ENCODE peak calls at places on chromosomes 11 and 22, in nine cellular contexts. B is esophagus muscularis mucosa, U is A549, G is stomach, K is HepG2, W is GM12878, E is tibial nerve, P is ovary, M is K562. H is an unnamed sample.

GRCh38 chr11:35615911-35616900 is 2.1 kb upstream of the FJX1 start:
- DNase-seq in B (no peak), U (peak; percentile 52), G (no peak), K (peak; percentile 27), W (no peak), E (peak; percentile 24), P (peak; percentile 23), M (peak; percentile 62), H (no peak)

GRCh38 chr11:124644426-124645280 is 22.0 kb downstream of the TBRG1 start:
- DNase-seq in B (no peak), U (peak; percentile 51), G (peak; percentile 57), K (peak; percentile 64), W (no peak), E (peak; percentile 25), P (peak; percentile 54), M (peak; percentile 70), H (peak; percentile 75)

GRCh38 chr22:25447067-25447688 is 117.3 kb upstream of the GRK3 start:
- DNase-seq in B (no peak), U (no peak), G (no peak), K (peak; percentile 72), W (no peak), E (no peak), P (no peak), M (peak; percentile 9), H (no peak)

GRCh38 chr11:85902353-85902752 is 47.2 kb downstream of the CCDC83 start:
- DNase-seq in B (no peak), U (no peak), G (no peak), K (no peak), W (no peak), E (no peak), P (no peak), M (no peak), H (no peak)

GRCh38 chr11:64900263-64900678 is 16.7 kb downstream of the ATG2A start:
- DNase-seq in B (no peak), U (peak; percentile 59), G (no peak), K (no peak), W (no peak), E (no peak), P (no peak), M (no peak), H (no peak)

GRCh38 chr22:33036881-33037280 is 21.3 kb downstream of the SYN3 start:
- DNase-seq in B (no peak), U (no peak), G (no peak), K (no peak), W (no peak), E (no peak), P (no peak), M (no peak), H (no peak)

GRCh38 chr11:111918390-111919256 is at the start of gene C11orf52:
- DNase-seq in B (peak; percentile 84), U (no peak), G (peak; percentile 89), K (peak; percentile 89), W (no peak), E (no peak), P (peak; percentile 56), M (peak; percentile 40), H (no peak)

GRCh38 chr11:9399466-9399865 is 15.0 kb downstream of the IPO7 start:
- DNase-seq in B (no peak), U (no peak), G (no peak), K (no peak), W (no peak), E (no peak), P (no peak), M (no peak), H (no peak)

GRCh38 chr11:30873924-30874323 is 287.8 kb upstream of the MPPED2 start:
- DNase-seq in B (no peak), U (no peak), G (no peak), K (no peak), W (no peak), E (no peak), P (no peak), M (no peak), H (no peak)

GRCh38 chr22:48749555-48750227 is 1078.0 kb downstream of the BRD1 start:
- DNase-seq in B (peak; percentile 88), U (no peak), G (peak; percentile 24), K (no peak), W (no peak), E (no peak), P (no peak), M (no peak), H (peak; percentile 64)

GRCh38 chr11:102341844-102342318 is 5.1 kb upstream of the BIRC2 start:
- DNase-seq in B (no peak), U (peak; percentile 68), G (peak; percentile 77), K (peak; percentile 78), W (peak; percentile 76), E (peak; percentile 95), P (peak; percentile 81), M (peak; percentile 88), H (peak; percentile 89)

GRCh38 chr22:36086170-36086490 is 57.5 kb upstream of the RBFOX2 start:
- DNase-seq in B (no peak), U (no peak), G (no peak), K (no peak), W (no peak), E (no peak), P (no peak), M (peak; percentile 31), H (peak; percentile 48)

GRCh38 chr22:30605449-30606110 is 1.4 kb upstream of the TCN2 start:
- DNase-seq in B (no peak), U (peak; percentile 69), G (peak; percentile 63), K (peak; percentile 44), W (no peak), E (peak; percentile 54), P (peak; percentile 47), M (peak; percentile 66), H (no peak)

GRCh38 chr11:87082590-87082989 is 44.9 kb downstream of the TMEM135 start:
- DNase-seq in B (no peak), U (no peak), G (no peak), K (no peak), W (no peak), E (no peak), P (no peak), M (no peak), H (no peak)

GRCh38 chr11:72441647-72442267 is 7.4 kb upstream of the CLPB start:
- DNase-seq in B (no peak), U (no peak), G (no peak), K (no peak), W (no peak), E (no peak), P (no peak), M (no peak), H (no peak)

GRCh38 chr11:15770798-15771414 is 585.4 kb downstream of the SOX6 start:
- DNase-seq in B (no peak), U (peak; percentile 29), G (peak; percentile 37), K (peak; percentile 25), W (no peak), E (peak; percentile 56), P (no peak), M (peak; percentile 57), H (no peak)

GRCh38 chr22:20043997-20044342 is 23.1 kb downstream of the TANGO2 start:
- DNase-seq in B (no peak), U (no peak), G (no peak), K (no peak), W (no peak), E (no peak), P (no peak), M (no peak), H (no peak)

GRCh38 chr11:1234054-1234720 is 11.3 kb downstream of the MUC5B start:
- DNase-seq in B (no peak), U (no peak), G (no peak), K (no peak), W (no peak), E (no peak), P (no peak), M (no peak), H (peak; percentile 61)

GRCh38 chr11:19953342-19953741 is 206.9 kb downstream of the DBX1 start:
- DNase-seq in B (no peak), U (peak; percentile 21), G (no peak), K (peak; percentile 30), W (no peak), E (no peak), P (no peak), M (no peak), H (no peak)

GRCh38 chr11:117557321-117557720 is 229.7 kb downstream of the CEP164 start:
- DNase-seq in B (no peak), U (no peak), G (no peak), K (no peak), W (no peak), E (no peak), P (no peak), M (no peak), H (no peak)

GRCh38 chr22:36467946-36468345 is 13.5 kb downstream of the TXN2 start:
- DNase-seq in B (no peak), U (peak; percentile 33), G (no peak), K (no peak), W (no peak), E (no peak), P (no peak), M (peak; percentile 63), H (no peak)

GRCh38 chr11:6572215-6572614 is 31.2 kb downstream of the RRP8 start:
- DNase-seq in B (no peak), U (no peak), G (no peak), K (no peak), W (no peak), E (no peak), P (no peak), M (no peak), H (no peak)

GRCh38 chr22:48603621-48604320 is 1223.9 kb downstream of the BRD1 start:
- DNase-seq in B (no peak), U (no peak), G (no peak), K (no peak), W (no peak), E (no peak), P (no peak), M (no peak), H (no peak)

GRCh38 chr22:38284042-38284402 is 11.2 kb upstream of the TMEM184B start:
- DNase-seq in B (no peak), U (no peak), G (no peak), K (peak; percentile 65), W (no peak), E (peak; percentile 54), P (no peak), M (no peak), H (peak; percentile 85)
- H3K27ac ChIP-seq in B (peak overlapping the region; percentile 74), U (peak overlapping the region; percentile 69), G (peak overlapping the region; percentile 81), K (peak overlapping the region; percentile 79), W (no peak overlapping the region), E (peak overlapping the region; percentile 17), P (no peak overlapping the region), M (no peak overlapping the region), H (peak overlapping the region; percentile 87)

GRCh38 chr11:114163830-114164401 is 104.4 kb downstream of the ZBTB16 start:
- DNase-seq in B (no peak), U (no peak), G (no peak), K (no peak), W (no peak), E (peak; percentile 74), P (peak; percentile 74), M (no peak), H (peak; percentile 95)
- TF ChIP-seq EP300 in B (peak; percentile 99), U (no peak), G (peak; percentile 99), K (no peak), W (no peak), E (peak; percentile 98), P (peak; percentile 96), M (no peak), H (peak; percentile 100)

GRCh38 chr11:81253226-81253625 is 1480.4 kb downstream of the FAM181B start:
- DNase-seq in B (no peak), U (no peak), G (no peak), K (no peak), W (no peak), E (no peak), P (no peak), M (no peak), H (no peak)
- H3K27ac ChIP-seq in B (no peak overlapping the region), U (no peak overlapping the region), G (no peak overlapping the region), K (no peak overlapping the region), W (no peak overlapping the region), E (no peak overlapping the region), P (no peak overlapping the region), M (no peak overlapping the region), H (no peak overlapping the region)

GRCh38 chr22:41302016-41302767 is 867 bp downstream of the ZC3H7B start:
- DNase-seq in B (no peak), U (no peak), G (no peak), K (no peak), W (no peak), E (no peak), P (no peak), M (peak; percentile 46), H (no peak)
- TF ChIP-seq EP300 in B (no peak), U (no peak), G (no peak), K (no peak), W (no peak), E (no peak), P (no peak), M (no peak), H (no peak)